ENCODE peak calls at places on chromosome 6, in six cellular contexts. A, F, X, I, N and T are unnamed samples.

GRCh38 chr6:144305985-144306384 is 20.9 kb downstream of the UTRN start:
- ATAC-seq in A (no peak), F (no peak), X (peak), I (no peak), N (peak), T (no peak)

GRCh38 chr6:40244684-40245083 is 310.4 kb upstream of the MOCS1 start:
- ATAC-seq in A (no peak), F (no peak), X (no peak), I (no peak), N (no peak), T (no peak)

GRCh38 chr6:123551939-123552707 is 84.6 kb downstream of the TRDN start:
- ATAC-seq in A (no peak), F (no peak), X (no peak), I (peak), N (no peak), T (no peak)

GRCh38 chr6:52124126-52125121 is 37.0 kb upstream of the PKHD1 start:
- ATAC-seq in A (no peak), F (no peak), X (no peak), I (no peak), N (peak), T (no peak)

GRCh38 chr6:44735631-44735963 is 348.1 kb downstream of the CDC5L start:
- ATAC-seq in A (no peak), F (no peak), X (peak), I (no peak), N (no peak), T (no peak)

GRCh38 chr6:143531720-143532504 is 20.4 kb upstream of the FUCA2 start:
- ATAC-seq in A (no peak), F (no peak), X (no peak), I (no peak), N (no peak), T (no peak)

GRCh38 chr6:75458895-75459294 is 34.7 kb downstream of the FILIP1 start:
- ATAC-seq in A (no peak), F (peak), X (no peak), I (no peak), N (no peak), T (peak)

GRCh38 chr6:134166529-134167221 is 114.3 kb upstream of the SLC2A12 start:
- ATAC-seq in A (no peak), F (peak), X (no peak), I (no peak), N (peak), T (no peak)

GRCh38 chr6:90469906-90470305 is 117.0 kb downstream of the MAP3K7 start:
- ATAC-seq in A (no peak), F (no peak), X (no peak), I (no peak), N (no peak), T (peak)

GRCh38 chr6:113980937-113981554 is 10.1 kb upstream of the HDAC2 start:
- ATAC-seq in A (peak), F (peak), X (peak), I (peak), N (peak), T (no peak)

GRCh38 chr6:7673063-7673536 is 52.8 kb upstream of the BMP6 start:
- ATAC-seq in A (peak), F (peak), X (no peak), I (peak), N (peak), T (peak)

GRCh38 chr6:142462260-142462659 is 160.5 kb downstream of the ADGRG6 start:
- ATAC-seq in A (peak), F (no peak), X (no peak), I (peak), N (peak), T (no peak)

GRCh38 chr6:34301408-34301807 is 52.6 kb upstream of the SMIM29 start:
- ATAC-seq in A (no peak), F (peak), X (no peak), I (peak), N (no peak), T (peak)

GRCh38 chr6:32198866-32199265 is 6.4 kb upstream of the GPSM3 start:
- ATAC-seq in A (no peak), F (no peak), X (no peak), I (no peak), N (no peak), T (no peak)

GRCh38 chr6:52208612-52209011 is 22.4 kb downstream of the IL17A start:
- ATAC-seq in A (no peak), F (no peak), X (no peak), I (no peak), N (no peak), T (no peak)

GRCh38 chr6:30542404-30542725 is 13.9 kb downstream of the GNL1 start:
- ATAC-seq in A (no peak), F (peak), X (peak), I (no peak), N (no peak), T (no peak)

GRCh38 chr6:153044295-153044694 is 41.8 kb upstream of the MTRF1L start:
- ATAC-seq in A (no peak), F (no peak), X (no peak), I (no peak), N (no peak), T (no peak)

GRCh38 chr6:127878115-127878514 is 22.7 kb downstream of the THEMIS start:
- ATAC-seq in A (no peak), F (no peak), X (peak), I (no peak), N (no peak), T (no peak)

GRCh38 chr6:137013031-137013430 is 31.7 kb downstream of the IL20RA start:
- ATAC-seq in A (no peak), F (no peak), X (no peak), I (no peak), N (no peak), T (no peak)

GRCh38 chr6:150323205-150323604 is 45.6 kb upstream of the IYD start:
- ATAC-seq in A (no peak), F (no peak), X (no peak), I (peak), N (no peak), T (no peak)

GRCh38 chr6:168318579-168319278 is 848 bp downstream of the DACT2 start:
- ATAC-seq in A (no peak), F (peak), X (no peak), I (no peak), N (peak), T (no peak)

GRCh38 chr6:147267658-147268057 is 63.4 kb downstream of the STXBP5 start:
- ATAC-seq in A (no peak), F (no peak), X (no peak), I (no peak), N (no peak), T (no peak)

GRCh38 chr6:148831531-148831930 is 84.7 kb downstream of the UST start:
- ATAC-seq in A (no peak), F (no peak), X (peak), I (no peak), N (no peak), T (no peak)

GRCh38 chr6:36625161-36625919 is 31.2 kb downstream of the SRSF3 start:
- ATAC-seq in A (no peak), F (no peak), X (no peak), I (no peak), N (no peak), T (peak)

GRCh38 chr6:133435065-133435728 is 194.0 kb downstream of the EYA4 start:
- ATAC-seq in A (no peak), F (no peak), X (no peak), I (no peak), N (peak), T (no peak)

GRCh38 chr6:20409427-20409971 is 7.8 kb downstream of the E2F3 start:
- ATAC-seq in A (no peak), F (no peak), X (peak), I (peak), N (no peak), T (no peak)

GRCh38 chr6:97053643-97054411 is 129.3 kb downstream of the KLHL32 start:
- ATAC-seq in A (no peak), F (no peak), X (no peak), I (no peak), N (no peak), T (no peak)

GRCh38 chr6:146341498-146342230 is 202.0 kb upstream of the RAB32 start:
- ATAC-seq in A (no peak), F (peak), X (no peak), I (no peak), N (no peak), T (peak)

GRCh38 chr6:44367686-44368085 is 19.8 kb upstream of the CDC5L start:
- ATAC-seq in A (no peak), F (peak), X (peak), I (peak), N (no peak), T (no peak)

GRCh38 chr6:139627091-139627490 is 252.6 kb upstream of the CITED2 start:
- ATAC-seq in A (no peak), F (peak), X (no peak), I (peak), N (peak), T (no peak)

GRCh38 chr6:83333500-83333899 is 97.4 kb downstream of the ME1 start:
- ATAC-seq in A (no peak), F (no peak), X (no peak), I (no peak), N (no peak), T (no peak)

GRCh38 chr6:116258520-116258919 is 4.6 kb upstream of the TSPYL4 start:
- ATAC-seq in A (no peak), F (no peak), X (no peak), I (no peak), N (no peak), T (no peak)

GRCh38 chr6:83505376-83505775 is 7.0 kb upstream of the PRSS35 start:
- ATAC-seq in A (no peak), F (peak), X (no peak), I (no peak), N (no peak), T (peak)

GRCh38 chr6:52333840-52334200 is 28.1 kb upstream of the PAQR8 start:
- ATAC-seq in A (peak), F (peak), X (peak), I (peak), N (peak), T (no peak)

DNA sequence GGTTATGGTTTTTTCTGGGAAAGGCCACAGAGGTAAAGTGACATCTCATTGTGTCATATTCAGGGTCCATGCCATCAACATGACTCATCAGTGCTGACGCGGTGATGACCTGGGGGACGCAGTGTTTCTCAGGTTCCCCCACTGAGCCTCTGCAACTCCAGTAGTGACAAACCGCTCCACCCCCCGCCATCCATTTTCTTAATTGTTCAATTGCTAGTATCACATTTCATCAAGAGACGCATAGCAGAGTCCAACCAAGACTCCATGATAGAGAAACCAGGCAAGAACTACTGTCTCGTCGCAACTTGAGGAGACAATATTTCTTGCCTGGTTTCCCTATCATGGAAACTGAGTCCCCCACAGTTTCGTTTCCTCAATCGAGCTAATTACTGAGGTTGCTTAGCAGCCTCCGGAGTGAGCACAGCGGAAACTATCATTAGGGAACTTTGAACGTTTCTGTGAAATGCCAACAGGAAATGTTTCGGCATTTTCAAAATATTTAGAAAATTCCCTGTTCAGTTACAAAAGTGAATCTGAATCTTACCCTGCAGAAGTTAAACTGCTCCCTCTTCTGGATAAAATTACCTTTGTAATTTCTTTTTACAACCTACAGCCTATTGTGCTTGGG is 12.2 kb upstream of the SERPINB1 start:
- ATAC-seq in A (peak), F (peak), X (peak), I (peak), N (peak), T (peak)
- TF ChIP-seq POLR2AphosphoS5 in A (peak), F (peak), X (no peak), I (peak), N (no peak), T (peak)

GRCh38 chr6:129766959-129767728 is 57.2 kb upstream of the ARHGAP18 start:
- ATAC-seq in A (peak), F (peak), X (peak), I (peak), N (peak), T (no peak)
- H3K27ac ChIP-seq in A (peak), F (no peak), X (no peak), I (no peak), N (no peak), T (no peak)

GRCh38 chr6:112044196-112044595 is 9.7 kb upstream of the CCN6 start:
- ATAC-seq in A (no peak), F (no peak), X (no peak), I (no peak), N (no peak), T (no peak)

GRCh38 chr6:112041535-112041934 is 12.4 kb upstream of the CCN6 start:
- ATAC-seq in A (no peak), F (no peak), X (no peak), I (no peak), N (no peak), T (no peak)

GRCh38 chr6:112044856-112045255 is 9.0 kb upstream of the CCN6 start:
- ATAC-seq in A (no peak), F (no peak), X (no peak), I (no peak), N (no peak), T (no peak)

GRCh38 chr6:112040933-112041332 is 13.0 kb upstream of the CCN6 start:
- ATAC-seq in A (no peak), F (no peak), X (no peak), I (no peak), N (no peak), T (no peak)

DNA sequence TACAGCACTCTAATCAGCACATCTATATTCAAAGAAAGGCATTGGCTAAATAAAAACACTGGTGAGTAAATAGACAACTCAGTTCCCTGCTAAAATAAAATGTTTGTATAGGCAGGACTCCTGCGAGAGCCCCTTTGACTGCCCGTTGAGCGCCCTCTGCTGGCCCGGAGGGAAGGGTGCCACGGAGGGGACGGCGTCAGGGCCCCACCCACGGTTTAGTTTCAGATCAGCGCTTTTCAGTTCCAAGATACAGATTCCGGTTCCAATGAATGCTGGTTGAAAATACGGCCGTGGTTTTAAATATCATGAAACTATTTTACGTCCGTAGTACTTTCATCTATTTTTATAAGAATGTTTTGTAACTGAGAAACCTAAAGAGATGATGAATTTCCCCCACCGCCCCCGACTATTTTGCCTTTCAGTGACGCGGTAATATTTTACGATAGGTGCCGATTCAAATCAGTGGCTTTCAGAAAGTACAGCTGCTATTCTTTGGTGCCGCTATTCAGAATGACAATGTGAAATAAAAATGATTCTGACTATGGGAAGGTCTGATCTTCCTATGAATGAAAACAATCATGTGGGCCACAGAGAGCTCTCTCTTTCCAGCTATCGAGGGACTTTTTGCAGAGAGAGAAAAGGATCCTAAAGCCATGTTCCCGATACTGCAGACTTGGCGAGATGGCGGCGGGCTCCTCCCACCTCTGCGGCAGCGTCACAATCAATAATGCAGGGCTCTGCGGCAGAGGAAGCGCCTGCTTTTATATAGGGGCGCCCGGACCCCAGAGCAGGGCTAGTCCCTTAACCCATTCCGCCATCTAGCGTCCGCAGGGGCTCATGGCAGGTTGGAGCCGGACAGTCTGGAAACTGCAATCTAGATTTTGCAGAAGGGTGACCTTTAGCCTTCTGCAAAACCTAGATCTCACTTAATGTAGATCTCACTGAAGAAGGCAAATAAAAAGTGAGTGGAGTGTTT is 10.6 kb upstream of the CCN6 start:
- ATAC-seq in A (peak), F (peak), X (peak), I (peak), N (peak), T (peak)
- TF ChIP-seq POLR2A in A (peak), F (no peak), X (peak), I (no peak), N (no peak), T (no peak)

GRCh38 chr6:872570-873125 is 179.7 kb upstream of the EXOC2 start:
- ATAC-seq in A (no peak), F (no peak), X (no peak), I (no peak), N (no peak), T (no peak)

GRCh38 chr6:875012-875411 is 182.1 kb upstream of the EXOC2 start:
- ATAC-seq in A (no peak), F (no peak), X (no peak), I (no peak), N (no peak), T (no peak)

GRCh38 chr6:868212-868611 is 175.3 kb upstream of the EXOC2 start:
- ATAC-seq in A (no peak), F (no peak), X (no peak), I (no peak), N (no peak), T (no peak)

GRCh38 chr6:867378-867777 is 174.4 kb upstream of the EXOC2 start:
- ATAC-seq in A (no peak), F (no peak), X (no peak), I (no peak), N (no peak), T (no peak)

GRCh38 chr6:871503-871902 is 178.6 kb upstream of the EXOC2 start:
- ATAC-seq in A (no peak), F (no peak), X (no peak), I (no peak), N (no peak), T (no peak)
- TF ChIP-seq POLR2AphosphoS5 in A (no peak), F (no peak), X (no peak), I (no peak), N (no peak), T (no peak)